ENCODE peak calls at places on chromosomes 4 and X, in seven cellular contexts. R is H7, U is AG09309, S is BJ, C is cardiac fibroblast, T is brain microvascular endothelial cell, B is sigmoid colon. E is an unnamed sample.

GRCh38 chrX:118702741-118703140 is 24.7 kb upstream of the IL13RA1 start:
- DNase-seq in B (no peak), U (no peak), R (no peak), S (no peak), C (no peak), T (no peak), E (no peak)

GRCh38 chr4:125011646-125012045 is 299.1 kb upstream of the ANKRD50 start:
- DNase-seq in T (no peak), B (no peak), U (no peak), C (peak), R (no peak), S (no peak), E (no peak)

GRCh38 chr4:88729146-88729755 is 31.6 kb upstream of the NAP1L5 start:
- DNase-seq in C (no peak), U (no peak), T (no peak), S (no peak), R (no peak), B (no peak), E (no peak)

GRCh38 chrX:38232287-38232686 is 11.6 kb upstream of the SRPX start:
- DNase-seq in S (no peak), B (no peak), T (peak), U (no peak), R (no peak), C (peak), E (no peak)

GRCh38 chr4:85774000-85774399 is 299.1 kb downstream of the ARHGAP24 start:
- DNase-seq in R (no peak), C (no peak), S (no peak), T (no peak), U (no peak), B (no peak), E (no peak)

GRCh38 chr4:154626793-154627484 is 14.5 kb upstream of the FGG start:
- DNase-seq in C (peak), B (peak), T (peak), R (peak), S (no peak), U (no peak), E (no peak)

GRCh38 chrX:103550415-103551051 is 31.2 kb upstream of the RAB40A start:
- DNase-seq in C (no peak), R (no peak), T (no peak), B (no peak), S (no peak), U (no peak), E (no peak)

GRCh38 chr4:3710451-3711182 is 55.6 kb upstream of the ADRA2C start:
- DNase-seq in S (no peak), R (no peak), C (no peak), B (peak), T (no peak), U (no peak), E (no peak)

GRCh38 chr4:136336479-136336878 is 1195.8 kb downstream of the PCDH18 start:
- DNase-seq in C (no peak), R (no peak), B (no peak), S (no peak), T (no peak), U (no peak), E (no peak)

GRCh38 chrX:40543661-40544328 is 37.0 kb upstream of the ATP6AP2 start:
- DNase-seq in B (no peak), S (no peak), C (peak), R (peak), U (no peak), T (peak), E (no peak)

GRCh38 chrX:40542208-40542607 is 38.6 kb upstream of the ATP6AP2 start:
- DNase-seq in S (no peak), U (no peak), C (no peak), B (no peak), T (no peak), R (no peak), E (no peak)

GRCh38 chrX:40542972-40543371 is 37.8 kb upstream of the ATP6AP2 start:
- DNase-seq in T (no peak), U (no peak), C (no peak), S (no peak), R (no peak), B (no peak), E (no peak)

GRCh38 chrX:40546870-40547269 is 33.9 kb upstream of the ATP6AP2 start:
- DNase-seq in U (no peak), S (no peak), C (no peak), R (no peak), B (no peak), T (no peak), E (no peak)

DNA sequence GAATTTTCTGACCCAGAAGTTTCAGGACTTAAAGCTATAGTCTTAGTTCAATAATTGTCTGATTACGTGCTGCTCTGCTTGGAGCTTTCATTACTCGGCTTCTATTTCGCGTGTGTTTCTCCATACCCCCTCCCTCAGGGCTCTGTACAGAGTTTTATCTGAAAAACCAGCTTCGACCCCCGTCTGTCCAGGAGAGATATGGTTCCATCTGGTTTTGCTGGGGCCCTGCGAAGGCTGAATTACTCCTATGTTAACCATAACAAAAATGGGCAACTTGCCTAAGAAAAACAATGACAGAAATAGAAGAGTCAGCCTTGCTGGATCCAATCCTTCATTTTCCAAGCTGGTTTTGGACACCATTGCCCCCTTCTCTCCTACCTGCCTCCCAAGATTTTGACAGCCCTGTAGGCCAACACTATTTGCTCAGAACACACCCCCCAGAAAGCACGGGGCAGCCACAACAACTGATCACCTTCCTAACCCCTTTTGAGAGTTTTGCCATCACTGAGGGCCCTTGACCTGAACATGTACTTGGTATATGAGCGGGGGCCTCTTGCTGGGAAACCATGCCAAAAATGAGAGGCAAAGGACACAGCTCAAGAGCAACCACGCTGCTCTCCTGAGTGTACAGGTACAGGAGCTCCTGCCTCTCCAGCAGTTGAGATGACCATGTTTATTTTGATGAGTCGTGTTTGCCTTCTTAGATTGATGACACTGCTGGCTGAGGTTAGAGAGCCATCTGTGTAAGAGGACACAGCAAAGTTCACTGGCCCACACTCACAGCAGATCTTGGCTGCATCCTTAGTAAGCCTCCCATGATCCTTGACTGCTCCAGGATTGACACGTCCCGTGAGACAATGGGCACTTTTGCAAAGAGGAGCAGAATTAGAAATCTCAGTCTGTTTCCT is 36.2 kb upstream of the ATP6AP2 start:
- DNase-seq in C (peak), S (no peak), R (no peak), B (no peak), U (no peak), T (no peak), E (no peak)
- H3K4me3 ChIP-seq in C (no peak), S (no peak), R (no peak), B (no peak), U (no peak), T (no peak), E (no peak)

GRCh38 chr4:176210579-176211296 is 15.4 kb upstream of the SPATA4 start:
- DNase-seq in R (no peak), B (no peak), S (no peak), T (no peak), C (no peak), U (no peak), E (no peak)
- H3K4me3 ChIP-seq in R (no peak), B (no peak), S (no peak), T (no peak), C (no peak), U (no peak), E (no peak)

DNA sequence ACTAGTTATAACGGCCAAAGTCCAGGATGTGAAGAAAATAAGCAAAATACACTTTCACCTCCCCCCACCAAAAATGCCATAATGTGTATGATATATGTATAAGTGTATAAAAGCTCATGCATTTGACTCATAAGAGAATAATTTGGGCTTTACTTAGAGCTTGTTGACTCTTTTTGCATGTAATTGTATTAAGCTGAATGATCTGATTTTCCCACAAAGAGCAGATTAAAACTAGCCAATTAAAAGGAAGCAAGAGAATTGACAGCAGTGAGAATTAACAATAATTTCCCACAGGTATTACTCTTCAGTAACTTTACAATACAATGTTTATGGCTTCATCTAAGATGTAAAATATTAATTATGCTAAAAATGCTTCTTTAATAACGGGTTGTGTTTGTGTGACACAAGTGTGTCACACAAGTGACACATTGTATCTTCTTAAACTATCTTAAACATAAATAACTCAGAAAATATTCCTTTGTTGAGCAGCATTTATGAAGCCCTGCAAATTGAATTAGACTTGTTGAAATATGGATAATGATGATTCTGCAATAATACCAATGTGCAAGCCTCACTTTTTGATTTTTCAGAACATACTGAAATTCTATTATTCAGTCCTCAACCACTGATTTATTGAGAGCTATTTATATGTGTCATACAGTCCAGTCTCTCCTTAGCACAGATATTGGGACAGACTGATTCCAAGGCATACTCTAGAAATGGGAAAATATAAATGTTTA is 134.5 kb downstream of the SLIT2 start:
- DNase-seq in C (no peak), U (no peak), S (no peak), R (no peak), B (no peak), T (no peak), E (no peak)
- H3K4me3 ChIP-seq in C (no peak), U (no peak), S (no peak), R (no peak), B (no peak), T (no peak), E (no peak)

GRCh38 chr4:64266263-64266662 is 143.0 kb downstream of the TECRL start:
- DNase-seq in R (no peak), C (no peak), B (no peak), S (no peak), T (no peak), U (no peak), E (no peak)

GRCh38 chr4:64272432-64272831 is 136.8 kb downstream of the TECRL start:
- DNase-seq in C (no peak), T (no peak), B (no peak), S (no peak), R (no peak), U (no peak), E (no peak)

DNA sequence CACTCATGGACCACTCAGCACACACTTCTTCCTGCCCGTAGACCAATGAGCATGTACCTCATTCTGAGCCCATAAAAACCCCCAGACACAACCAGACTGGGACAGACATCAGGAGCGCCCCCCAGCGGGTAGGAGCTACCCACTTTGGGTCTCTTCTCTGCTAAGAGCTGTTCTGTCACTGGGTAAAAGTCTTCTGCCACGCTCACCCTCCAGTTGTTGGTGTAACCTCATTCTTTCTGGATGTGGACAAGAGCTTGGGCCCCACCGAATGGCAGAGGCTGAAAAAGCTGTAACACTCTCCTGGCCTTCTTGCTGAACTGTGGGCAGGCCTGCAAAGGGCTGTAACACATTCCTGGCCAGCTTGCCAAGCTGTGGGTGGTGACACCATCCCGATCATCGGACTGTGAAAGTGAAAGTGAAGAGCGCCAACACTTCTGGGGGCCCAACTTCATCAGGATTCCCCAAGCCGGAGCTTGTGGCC is 137.6 kb downstream of the TECRL start:
- DNase-seq in U (no peak), R (no peak), S (no peak), B (no peak), C (no peak), T (no peak), E (no peak)
- H3K4me3 ChIP-seq in U (no peak), R (no peak), S (no peak), B (no peak), C (no peak), T (no peak), E (no peak)

GRCh38 chr4:122552898-122553297 is 68.0 kb downstream of the IL21 start:
- DNase-seq in U (no peak), T (no peak), B (no peak), C (no peak), S (no peak), R (no peak), E (no peak)

GRCh38 chr4:122553432-122553831 is 67.4 kb downstream of the IL21 start:
- DNase-seq in B (no peak), S (no peak), U (no peak), T (no peak), R (no peak), C (no peak), E (no peak)

DNA sequence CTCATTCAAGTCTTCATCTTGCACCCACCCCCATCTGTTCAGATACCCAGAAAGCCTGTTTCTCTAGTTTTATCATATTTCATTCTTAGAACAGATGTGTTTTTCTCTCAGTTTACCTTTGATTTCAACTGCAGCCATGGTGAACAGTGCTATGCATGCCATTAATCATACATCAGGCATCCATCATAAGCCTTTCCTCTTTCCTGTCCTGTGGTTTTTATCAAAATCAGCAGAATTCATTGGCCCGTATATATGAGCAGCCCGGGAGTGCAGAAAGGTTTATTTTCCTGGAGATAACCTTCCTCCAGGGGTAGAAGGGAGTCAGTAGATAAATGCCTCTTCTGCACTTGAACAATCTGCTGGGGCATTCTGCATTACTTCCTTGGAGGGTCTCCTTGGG is 65.7 kb downstream of the IL21 start:
- DNase-seq in S (no peak), C (no peak), U (no peak), R (no peak), B (no peak), T (peak), E (no peak)
- H3K4me3 ChIP-seq in S (no peak), C (no peak), U (no peak), R (no peak), B (no peak), T (no peak), E (no peak)

DNA sequence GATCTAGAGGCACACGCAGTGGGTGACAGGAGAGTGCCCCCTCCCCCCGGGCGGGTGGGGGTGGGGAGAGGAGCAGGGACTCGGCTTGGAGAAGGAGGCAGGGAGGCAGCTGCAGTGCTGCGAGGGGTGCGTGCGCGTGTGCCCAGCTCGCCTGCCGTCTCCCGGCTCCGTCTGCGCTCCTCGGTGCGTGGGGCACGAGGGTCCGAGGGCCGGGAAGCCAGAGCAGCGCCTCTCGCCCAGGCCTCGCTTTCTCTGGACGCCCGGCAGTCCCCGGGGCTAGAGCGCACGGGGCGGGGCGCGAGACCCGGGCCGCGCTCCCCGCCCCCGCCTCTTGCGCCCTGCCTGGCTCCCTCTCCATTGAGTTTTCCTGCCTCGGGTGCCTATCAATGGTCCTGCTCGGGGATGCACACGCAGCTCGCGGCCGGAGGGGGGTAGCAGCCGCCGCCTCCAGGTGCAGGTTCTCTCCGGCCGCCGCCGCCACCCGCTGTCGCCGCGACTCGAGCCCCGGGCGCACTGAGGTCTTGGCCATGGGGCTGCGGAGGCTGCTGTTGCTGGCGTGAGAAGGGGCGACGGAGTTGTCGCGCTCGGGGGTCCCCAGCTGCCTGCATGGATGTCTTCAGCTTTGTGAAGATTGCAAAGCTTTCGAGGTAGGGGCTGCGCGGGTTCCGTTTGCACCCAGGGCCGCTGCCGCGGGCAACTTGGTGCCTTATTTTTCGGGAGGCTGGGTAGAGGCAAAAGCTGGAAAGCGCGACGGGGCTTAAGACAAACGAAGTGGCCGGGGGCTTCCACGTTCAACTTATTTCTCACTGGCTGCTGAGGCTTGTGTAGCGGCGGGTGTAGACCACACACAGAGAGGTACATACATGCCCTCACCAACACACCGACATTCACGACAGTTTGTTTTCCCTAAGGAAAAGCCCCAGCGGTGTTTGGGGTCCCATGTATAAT is at the start of gene FRMPD4:
- DNase-seq in B (peak), T (no peak), R (peak), S (no peak), U (no peak), C (peak), E (no peak)
- H3K4me3 ChIP-seq in B (peak), T (peak), R (peak), S (peak), U (peak), C (peak), E (peak)

E was measured in coronary artery.